ENCODE peak calls at places on chromosome 19, in five cellular contexts. F is H9, A is neuronal stem cell, O is trophoblast cell, V is H1. K is an unnamed sample.

GRCh38 chr19:5880604-5881078 is 10.3 kb upstream of the FUT5 start:
- DNase-seq in V (no peak), O (no peak), A (no peak), F (no peak), K (peak; percentile 96)

GRCh38 chr19:15992014-15992413 is 43.2 kb downstream of the OR10H4 start:
- DNase-seq in F (no peak), O (no peak), V (no peak), A (no peak), K (no peak)

GRCh38 chr19:29525901-29526729 is at the start of gene VSTM2B:
- DNase-seq in O (no peak), F (no peak), V (no peak), A (peak; percentile 23), K (no peak)

GRCh38 chr19:35044317-35045117 is 3.0 kb downstream of the HPN start:
- DNase-seq in O (peak; percentile 60), V (no peak), F (peak; percentile 75), A (peak; percentile 68), K (peak; percentile 51)

GRCh38 chr19:54431255-54431838 is 16.1 kb downstream of the TTYH1 start:
- DNase-seq in V (no peak), O (no peak), F (no peak), A (no peak), K (no peak)

GRCh38 chr19:13094771-13095392 is 7.8 kb downstream of the LYL1 start:
- DNase-seq in A (no peak), O (no peak), F (peak; percentile 84), V (no peak), K (no peak)

GRCh38 chr19:11355160-11356073 is at the start of gene PLPPR2:
- DNase-seq in V (peak; percentile 77), O (peak; percentile 88), F (peak; percentile 92), A (peak; percentile 86), K (peak; percentile 91)

GRCh38 chr19:16051254-16052025 is 24.9 kb upstream of the TPM4 start:
- DNase-seq in O (no peak), F (peak; percentile 50), A (no peak), V (no peak), K (no peak)

GRCh38 chr19:19606021-19606420 is 12.5 kb downstream of the PBX4 start:
- DNase-seq in A (no peak), V (no peak), F (no peak), O (peak; percentile 60), K (no peak)

GRCh38 chr19:28294395-28294794 is 918.6 kb downstream of the UQCRFS1 start:
- DNase-seq in A (no peak), F (no peak), V (no peak), O (no peak), K (no peak)

GRCh38 chr19:887072-887471 is 5.9 kb downstream of the MED16 start:
- DNase-seq in V (no peak), A (no peak), O (no peak), F (no peak), K (peak; percentile 76)

GRCh38 chr19:18649371-18650047 is 12.7 kb downstream of the KLHL26 start:
- DNase-seq in O (no peak), V (no peak), F (peak; percentile 62), A (no peak), K (peak; percentile 88)

GRCh38 chr19:35894342-35894741 is 6.0 kb downstream of the NFKBID start:
- DNase-seq in F (no peak), A (no peak), V (no peak), O (no peak), K (no peak)

GRCh38 chr19:3520166-3521103 is 14.3 kb downstream of the FZR1 start:
- DNase-seq in O (peak; percentile 100), A (no peak), F (peak; percentile 72), V (no peak), K (no peak)

GRCh38 chr19:4596033-4596904 is 36.8 kb upstream of the SEMA6B start:
- DNase-seq in F (peak; percentile 77), O (no peak), V (no peak), A (no peak), K (no peak)

GRCh38 chr19:6808494-6808893 is 36.0 kb downstream of the VAV1 start:
- DNase-seq in O (no peak), A (no peak), F (no peak), V (no peak), K (no peak)

GRCh38 chr19:17835182-17836006 is 12.4 kb downstream of the JAK3 start:
- DNase-seq in F (no peak), O (no peak), V (no peak), A (no peak), K (peak; percentile 5)

GRCh38 chr19:18002347-18002850 is 5.6 kb upstream of the ARRDC2 start:
- DNase-seq in O (no peak), A (no peak), V (no peak), F (no peak), K (no peak)

GRCh38 chr19:18433735-18434398 is 4.1 kb downstream of the ISYNA1 start:
- DNase-seq in F (peak; percentile 89), V (no peak), O (no peak), A (no peak), K (no peak)

GRCh38 chr19:2061936-2062729 is 11.1 kb upstream of the MKNK2 start:
- DNase-seq in O (no peak), F (peak; percentile 50), A (no peak), V (no peak), K (no peak)

GRCh38 chr19:801030-801860 is 4.0 kb downstream of the PTBP1 start:
- DNase-seq in F (no peak), V (no peak), A (no peak), O (no peak), K (no peak)

GRCh38 chr19:33715462-33715861 is 81.2 kb upstream of the KCTD15 start:
- DNase-seq in O (no peak), A (no peak), V (no peak), F (no peak), K (no peak)

GRCh38 chr19:37855098-37855497 is 51.3 kb downstream of the WDR87 start:
- DNase-seq in F (no peak), O (peak; percentile 55), V (no peak), A (no peak), K (no peak)

GRCh38 chr19:58476498-58477015 is 405 bp downstream of the ZNF446 start:
- DNase-seq in V (no peak), O (no peak), F (peak; percentile 29), A (no peak), K (peak; percentile 74)

GRCh38 chr19:5484398-5485285 is 29.4 kb downstream of the ZNRF4 start:
- DNase-seq in A (no peak), V (no peak), F (no peak), O (no peak), K (no peak)

GRCh38 chr19:54558339-54558738 is 15.3 kb upstream of the LILRA2 start:
- DNase-seq in O (no peak), A (no peak), V (no peak), F (no peak), K (no peak)

GRCh38 chr19:10517361-10517759 is at the start of gene S1PR5:
- DNase-seq in A (no peak), O (no peak), F (peak; percentile 75), V (no peak), K (peak; percentile 62)

GRCh38 chr19:2540646-2541454 is 64.9 kb downstream of the GADD45B start:
- DNase-seq in V (peak; percentile 96), A (peak; percentile 93), F (peak; percentile 99), O (peak; percentile 99), K (peak; percentile 98)

GRCh38 chr19:6480843-6481415 is 658 bp downstream of the DENND1C start:
- DNase-seq in F (no peak), A (no peak), V (no peak), O (no peak), K (no peak)

GRCh38 chr19:42547927-42548326 is 19.6 kb upstream of the CEACAM1 start:
- DNase-seq in V (no peak), A (no peak), F (no peak), O (no peak), K (no peak)

GRCh38 chr19:4910594-4911273 is 1.4 kb downstream of the UHRF1 start:
- DNase-seq in A (no peak), O (no peak), F (no peak), V (no peak), K (peak; percentile 64)

GRCh38 chr19:36049080-36049698 is 4.9 kb downstream of the THAP8 start:
- DNase-seq in O (no peak), V (no peak), A (no peak), F (no peak), K (no peak)

DNA sequence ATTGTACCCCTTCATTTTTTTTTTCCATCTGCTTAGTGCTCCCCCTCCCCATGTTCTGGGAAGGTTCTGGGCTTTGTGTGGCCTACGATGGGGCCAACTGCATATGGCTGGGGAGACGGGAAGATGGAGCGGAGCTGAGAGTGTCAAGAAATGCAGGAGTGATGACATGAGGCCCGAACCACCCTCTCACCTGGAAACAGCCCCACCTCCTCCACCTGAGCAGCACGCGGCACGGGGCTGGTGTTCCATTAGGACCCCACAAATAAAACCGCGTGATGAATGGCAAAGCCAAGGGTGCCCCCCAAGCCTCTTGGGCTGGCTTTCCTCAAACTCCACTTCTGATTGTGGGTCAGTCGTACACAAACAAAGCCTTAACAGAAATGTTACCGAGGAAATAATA is 42.0 kb downstream of the TSHZ3 start:
- DNase-seq in O (no peak), F (no peak), A (no peak), V (no peak), K (no peak)
- H2BK12ac ChIP-seq in O (no peak overlapping the region), F (no peak overlapping the region), A (no peak overlapping the region), V (no peak overlapping the region), K (no peak overlapping the region)

GRCh38 chr19:41422955-41423354 is 4.2 kb downstream of the B3GNT8 start:
- DNase-seq in F (no peak), O (no peak), V (no peak), A (no peak), K (no peak)
- H2BK12ac ChIP-seq in F (no peak overlapping the region), O (no peak overlapping the region), V (no peak overlapping the region), A (no peak overlapping the region), K (no peak overlapping the region)

DNA sequence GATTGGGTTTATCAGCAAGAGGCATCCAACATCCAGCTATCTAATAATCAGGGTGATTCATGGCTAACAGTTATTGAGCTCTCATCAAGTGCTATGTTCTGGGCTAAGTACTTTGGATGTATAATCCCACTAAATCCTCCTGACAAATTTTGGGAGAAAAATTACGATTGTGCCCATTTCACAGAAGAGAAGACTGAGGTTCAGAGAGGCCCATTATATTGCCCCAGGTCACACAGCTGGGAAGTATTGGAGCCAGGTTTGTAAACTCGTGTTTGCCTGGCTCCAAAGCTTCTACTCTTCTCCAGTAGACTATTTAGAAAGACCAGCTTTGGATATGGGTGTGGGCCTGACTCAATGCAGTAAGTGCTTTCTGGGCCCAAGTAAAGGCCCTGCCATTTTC is 20.9 kb upstream of the CALM3 start:
- DNase-seq in V (no peak), A (no peak), O (no peak), F (no peak), K (no peak)
- H2BK12ac ChIP-seq in V (no peak overlapping the region), A (no peak overlapping the region), O (no peak overlapping the region), F (no peak overlapping the region), K (no peak overlapping the region)

GRCh38 chr19:14407889-14408640 is 11.1 kb downstream of the DDX39A start:
- DNase-seq in F (no peak), O (no peak), A (no peak), V (no peak), K (no peak)
- H2BK12ac ChIP-seq in F (no peak overlapping the region), O (no peak overlapping the region), A (peak overlapping the region; percentile 6), V (no peak overlapping the region), K (no peak overlapping the region)

GRCh38 chr19:56905616-56906015 is 65.1 kb upstream of the PEG3 start:
- DNase-seq in V (no peak), F (no peak), A (no peak), O (no peak), K (no peak)
- H2BK12ac ChIP-seq in V (no peak overlapping the region), F (no peak overlapping the region), A (no peak overlapping the region), O (no peak overlapping the region), K (no peak overlapping the region)

GRCh38 chr19:48613852-48614435 is 932 bp downstream of the FAM83E start:
- DNase-seq in V (no peak), A (no peak), F (no peak), O (no peak), K (no peak)
- H2BK12ac ChIP-seq in V (peak overlapping the region; percentile 90), A (peak overlapping the region; percentile 94), F (no peak overlapping the region), O (no peak overlapping the region), K (peak overlapping the region; percentile 9)

K was measured in mesenchymal stem cell.